ENCODE peak calls at places on chromosome 13, in six cellular contexts. E, W, K, R, N and V are unnamed samples.

GRCh38 chr13:29589234-29589633 is 6.3 kb downstream of the SLC7A1 start:
- DNase-seq in E (no peak), W (no peak), K (no peak), R (peak; percentile 34), N (peak; percentile 63), V (no peak)

GRCh38 chr13:77537302-77537919 is 1.9 kb downstream of the SCEL start:
- DNase-seq in E (no peak), W (no peak), K (no peak), R (no peak), N (no peak), V (no peak)

GRCh38 chr13:60453490-60453889 is 56.5 kb downstream of the TDRD3 start:
- DNase-seq in E (no peak), W (no peak), K (no peak), R (peak; percentile 20), N (peak; percentile 58), V (no peak)

GRCh38 chr13:28826368-28826767 is 6.2 kb downstream of the MTUS2 start:
- DNase-seq in E (no peak), W (no peak), K (no peak), R (no peak), N (no peak), V (no peak)

GRCh38 chr13:71979616-71980015 is 112.6 kb upstream of the DACH1 start:
- DNase-seq in E (no peak), W (no peak), K (no peak), R (peak; percentile 67), N (no peak), V (no peak)

GRCh38 chr13:49220035-49220855 is at the start of gene MLNR:
- DNase-seq in E (no peak), W (peak; percentile 79), K (no peak), R (peak; percentile 72), N (no peak), V (peak; percentile 20)

GRCh38 chr13:42740753-42741152 is 40.6 kb upstream of the FAM216B start:
- DNase-seq in E (peak; percentile 44), W (no peak), K (no peak), R (no peak), N (no peak), V (no peak)

GRCh38 chr13:26051231-26052135 is at the start of gene SHISA2:
- DNase-seq in E (no peak), W (peak; percentile 75), K (no peak), R (peak; percentile 71), N (peak; percentile 31), V (peak; percentile 34)

GRCh38 chr13:91228940-91229339 is 118.5 kb upstream of the MIR17HG start:
- DNase-seq in E (no peak), W (no peak), K (no peak), R (no peak), N (no peak), V (no peak)

GRCh38 chr13:51849145-51850101 is 4.4 kb upstream of the TMEM272 start:
- DNase-seq in E (no peak), W (no peak), K (no peak), R (peak; percentile 90), N (peak; percentile 30), V (no peak)

GRCh38 chr13:101406787-101407186 is 9.5 kb downstream of the NALCN start:
- DNase-seq in E (no peak), W (no peak), K (no peak), R (no peak), N (no peak), V (no peak)

GRCh38 chr13:30033681-30034447 is 183.4 kb upstream of the UBL3 start:
- DNase-seq in E (no peak), W (no peak), K (no peak), R (no peak), N (peak; percentile 97), V (no peak)

GRCh38 chr13:109465151-109465550 is 321.2 kb downstream of the IRS2 start:
- DNase-seq in E (no peak), W (no peak), K (no peak), R (no peak), N (peak; percentile 2), V (no peak)

GRCh38 chr13:40670307-40670706 is 3.9 kb upstream of the FOXO1 start:
- DNase-seq in E (no peak), W (no peak), K (no peak), R (no peak), N (no peak), V (no peak)

GRCh38 chr13:104648291-104648690 is 1582.1 kb upstream of the SLC10A2 start:
- DNase-seq in E (no peak), W (no peak), K (no peak), R (no peak), N (no peak), V (no peak)

GRCh38 chr13:105979586-105979985 is 555.9 kb downstream of the EFNB2 start:
- DNase-seq in E (peak; percentile 70), W (no peak), K (no peak), R (peak; percentile 29), N (no peak), V (no peak)

GRCh38 chr13:60000081-60000480 is 163.6 kb downstream of the DIAPH3 start:
- DNase-seq in E (no peak), W (no peak), K (no peak), R (no peak), N (peak; percentile 21), V (no peak)

GRCh38 chr13:104477256-104477655 is 1411.0 kb upstream of the SLC10A2 start:
- DNase-seq in E (no peak), W (no peak), K (no peak), R (no peak), N (no peak), V (no peak)

GRCh38 chr13:110242615-110243014 is 64.3 kb downstream of the COL4A1 start:
- DNase-seq in E (no peak), W (no peak), K (no peak), R (no peak), N (no peak), V (no peak)

GRCh38 chr13:40502236-40502635 is 164.2 kb downstream of the FOXO1 start:
- DNase-seq in E (no peak), W (no peak), K (no peak), R (no peak), N (no peak), V (no peak)

GRCh38 chr13:40992678-40993077 is 26.4 kb downstream of the ELF1 start:
- DNase-seq in E (no peak), W (no peak), K (no peak), R (peak; percentile 23), N (no peak), V (no peak)

GRCh38 chr13:98992355-98992754 is 14.5 kb upstream of the DOCK9 start:
- DNase-seq in E (no peak), W (no peak), K (no peak), R (no peak), N (peak; percentile 19), V (no peak)

GRCh38 chr13:75417647-75418046 is 64.3 kb downstream of the TBC1D4 start:
- DNase-seq in E (no peak), W (no peak), K (no peak), R (no peak), N (no peak), V (no peak)

GRCh38 chr13:75417006-75417384 is 65.0 kb downstream of the TBC1D4 start:
- DNase-seq in E (no peak), W (no peak), K (no peak), R (no peak), N (no peak), V (no peak)

GRCh38 chr13:75414036-75414827 is 67.7 kb downstream of the TBC1D4 start:
- DNase-seq in E (no peak), W (no peak), K (no peak), R (no peak), N (no peak), V (no peak)

GRCh38 chr13:75416327-75417005 is 65.5 kb downstream of the TBC1D4 start:
- DNase-seq in E (no peak), W (no peak), K (no peak), R (peak; percentile 42), N (no peak), V (no peak)

DNA sequence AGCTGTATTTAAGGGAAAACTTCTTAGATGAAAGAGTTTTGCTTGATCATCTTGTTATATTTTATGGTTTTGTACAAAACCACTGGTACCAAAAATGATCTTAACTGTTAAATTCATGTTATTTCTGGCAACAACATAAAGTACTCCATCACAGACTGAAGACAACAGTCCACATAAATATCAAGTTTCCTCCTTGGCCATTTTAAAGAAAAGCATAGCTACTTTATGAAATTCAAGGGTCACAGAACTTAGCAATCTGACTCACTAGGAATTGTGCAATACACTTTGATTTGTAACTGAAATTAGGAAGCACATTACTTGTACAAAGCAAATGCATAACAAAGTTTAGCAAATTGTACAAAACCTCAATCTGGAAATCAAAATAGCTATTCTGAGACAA is 66.2 kb downstream of the TBC1D4 start:
- DNase-seq in E (no peak), W (no peak), K (no peak), R (no peak), N (peak; percentile 89), V (no peak)
- H3K4me3 ChIP-seq in E (no peak overlapping the region), W (no peak overlapping the region), K (no peak overlapping the region), R (no peak overlapping the region), N (no peak overlapping the region), V (no peak overlapping the region)

GRCh38 chr13:37106642-37107041 is 1.2 kb upstream of the CSNK1A1L start:
- DNase-seq in E (no peak), W (no peak), K (no peak), R (peak; percentile 16), N (peak; percentile 6), V (no peak)
- H3K36me3 ChIP-seq in E (no peaks in the 10 kb centered on the region), W (no peaks in the 10 kb centered on the region), K (no peaks in the 10 kb centered on the region), R (no peaks in the 10 kb centered on the region), N (no peaks in the 10 kb centered on the region), V (no peaks in the 10 kb centered on the region)

GRCh38 chr13:97364827-97365226 is 69.1 kb upstream of the RAP2A start:
- DNase-seq in E (no peak), W (no peak), K (no peak), R (no peak), N (no peak), V (no peak)

GRCh38 chr13:97367427-97367826 is 66.5 kb upstream of the RAP2A start:
- DNase-seq in E (no peak), W (no peak), K (no peak), R (peak; percentile 75), N (peak; percentile 78), V (no peak)

GRCh38 chr13:97366172-97366688 is 67.7 kb upstream of the RAP2A start:
- DNase-seq in E (no peak), W (no peak), K (no peak), R (no peak), N (no peak), V (no peak)

GRCh38 chr13:97369269-97369893 is 64.6 kb upstream of the RAP2A start:
- DNase-seq in E (no peak), W (no peak), K (no peak), R (no peak), N (no peak), V (peak; percentile 50)

GRCh38 chr13:97367016-97367415 is 67.0 kb upstream of the RAP2A start:
- DNase-seq in E (no peak), W (no peak), K (no peak), R (peak; percentile 52), N (peak; percentile 65), V (no peak)
- H3K4me3 ChIP-seq in E (no peak overlapping the region), W (no peak overlapping the region), K (no peak overlapping the region), R (no peak overlapping the region), N (no peak overlapping the region), V (no peak overlapping the region)

DNA sequence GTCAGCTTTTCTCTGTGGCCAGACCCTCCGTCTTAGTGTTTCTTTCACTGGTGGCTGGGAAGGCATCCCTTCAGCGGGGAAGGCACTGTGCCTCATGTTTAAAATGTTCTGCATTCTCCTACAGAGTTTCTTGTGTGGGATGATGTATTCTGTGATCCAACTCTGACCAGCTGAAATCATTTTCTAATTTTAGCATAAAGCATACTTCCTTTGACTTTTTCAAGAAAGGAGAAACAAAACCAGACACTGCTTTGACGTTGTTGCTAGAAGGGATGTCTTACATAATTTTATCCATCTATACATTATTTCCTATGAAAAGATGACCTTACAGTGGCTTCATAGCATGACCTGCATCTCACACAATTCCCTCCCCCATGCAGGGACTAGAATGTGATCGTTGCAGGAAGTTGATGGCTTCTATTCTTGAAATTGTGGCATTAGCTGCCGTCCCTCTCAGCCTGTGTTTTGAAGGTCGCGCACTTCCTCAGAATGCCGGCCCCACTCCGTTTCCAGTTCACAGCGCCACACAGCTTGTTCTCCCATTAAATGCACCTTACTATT is 38.6 kb upstream of the TEX29 start:
- DNase-seq in E (no peak), W (no peak), K (no peak), R (no peak), N (peak; percentile 85), V (no peak)
- H3K36me3 ChIP-seq in E (peaks cover 47% of the 10 kb centered on the region), W (peaks cover 2% of the 10 kb centered on the region), K (peaks cover 84% of the 10 kb centered on the region), R (peaks cover 10% of the 10 kb centered on the region), N (peaks cover 46% of the 10 kb centered on the region), V (peaks cover 95% of the 10 kb centered on the region)